ENCODE peak calls at places on chromosomes 16 and 17, in six cellular contexts. W, G, U, K, D and T are unnamed samples.

GRCh38 chr16:10009691-10010090 is 172.5 kb downstream of the GRIN2A start:
- DNase-seq in W (no peak), G (no peak), U (no peak), K (no peak), D (no peak), T (no peak)

GRCh38 chr16:72924487-72924886 is 123.4 kb downstream of the ZFHX3 start:
- DNase-seq in W (no peak), G (no peak), U (no peak), K (no peak), D (no peak), T (no peak)

GRCh38 chr16:1707193-1707790 is 1.3 kb downstream of the MAPK8IP3 start:
- DNase-seq in W (peak; percentile 43), G (no peak), U (peak; percentile 44), K (peak; percentile 25), D (no peak), T (no peak)

GRCh38 chr16:19677403-19677802 is 40.6 kb downstream of the KNOP1 start:
- DNase-seq in W (no peak), G (no peak), U (no peak), K (no peak), D (no peak), T (no peak)

GRCh38 chr16:65600629-65601028 is 478.8 kb upstream of the CDH11 start:
- DNase-seq in W (no peak), G (no peak), U (no peak), K (no peak), D (no peak), T (no peak)

GRCh38 chr17:1490643-1491405 is 1.7 kb downstream of the MYO1C start:
- DNase-seq in W (peak; percentile 52), G (peak; percentile 68), U (peak; percentile 78), K (peak; percentile 82), D (no peak), T (peak; percentile 56)

GRCh38 chr16:679808-680624 is at the start of gene STUB1:
- DNase-seq in W (peak; percentile 81), G (peak; percentile 89), U (peak; percentile 91), K (peak; percentile 97), D (peak; percentile 23), T (peak; percentile 94)

GRCh38 chr17:65406552-65406951 is 154.9 kb downstream of the AXIN2 start:
- DNase-seq in W (no peak), G (no peak), U (no peak), K (no peak), D (no peak), T (no peak)

GRCh38 chr16:48583075-48584065 is 26.6 kb downstream of the N4BP1 start:
- DNase-seq in W (no peak), G (no peak), U (no peak), K (no peak), D (peak; percentile 50), T (no peak)

GRCh38 chr17:46977348-46977747 is 1.7 kb downstream of the RPRML start:
- DNase-seq in W (peak; percentile 40), G (peak; percentile 39), U (peak; percentile 72), K (peak; percentile 84), D (no peak), T (peak; percentile 74)

GRCh38 chr17:49028271-49028670 is 31.1 kb downstream of the IGF2BP1 start:
- DNase-seq in W (no peak), G (no peak), U (no peak), K (no peak), D (no peak), T (no peak)

GRCh38 chr17:37743612-37743874 is 1.3 kb downstream of the HNF1B start:
- DNase-seq in W (no peak), G (peak; percentile 57), U (no peak), K (no peak), D (no peak), T (peak; percentile 30)

GRCh38 chr16:1127971-1128715 is 24.8 kb upstream of the CACNA1H start:
- DNase-seq in W (no peak), G (no peak), U (no peak), K (no peak), D (no peak), T (no peak)

GRCh38 chr16:13189250-13189649 is 287.9 kb downstream of the SHISA9 start:
- DNase-seq in W (no peak), G (no peak), U (no peak), K (no peak), D (no peak), T (no peak)

GRCh38 chr16:13193721-13194120 is 292.3 kb downstream of the SHISA9 start:
- DNase-seq in W (no peak), G (no peak), U (no peak), K (no peak), D (no peak), T (no peak)

GRCh38 chr16:13194766-13195165 is 293.4 kb downstream of the SHISA9 start:
- DNase-seq in W (no peak), G (no peak), U (no peak), K (no peak), D (no peak), T (no peak)
- TF ChIP-seq CTCF in W (no peak), G (no peak), U (no peak), K (no peak), D (no peak), T (no peak)

GRCh38 chr16:80277182-80277581 is 263.6 kb upstream of the DYNLRB2 start:
- DNase-seq in W (no peak), G (no peak), U (no peak), K (peak; percentile 63), D (no peak), T (no peak)
- TF ChIP-seq CTCF in W (no peak), G (no peak), U (no peak), K (no peak), D (no peak), T (no peak)

GRCh38 chr16:84503751-84504395 is 586 bp downstream of the MEAK7 start:
- DNase-seq in W (peak; percentile 47), G (no peak), U (no peak), K (peak; percentile 11), D (no peak), T (no peak)

GRCh38 chr16:84502581-84502980 is 1.9 kb downstream of the MEAK7 start:
- DNase-seq in W (peak; percentile 63), G (no peak), U (no peak), K (peak; percentile 2), D (no peak), T (no peak)

GRCh38 chr16:84500531-84500930 is 3.9 kb downstream of the MEAK7 start:
- DNase-seq in W (no peak), G (no peak), U (no peak), K (no peak), D (no peak), T (no peak)

GRCh38 chr16:84501077-84501735 is 3.3 kb downstream of the MEAK7 start:
- DNase-seq in W (peak; percentile 96), G (no peak), U (no peak), K (no peak), D (no peak), T (no peak)

GRCh38 chr16:84502075-84502474 is 2.4 kb downstream of the MEAK7 start:
- DNase-seq in W (peak; percentile 99), G (no peak), U (no peak), K (no peak), D (no peak), T (no peak)
- TF ChIP-seq CTCF in W (no peak), G (no peak), U (no peak), K (no peak), D (no peak), T (no peak)

DNA sequence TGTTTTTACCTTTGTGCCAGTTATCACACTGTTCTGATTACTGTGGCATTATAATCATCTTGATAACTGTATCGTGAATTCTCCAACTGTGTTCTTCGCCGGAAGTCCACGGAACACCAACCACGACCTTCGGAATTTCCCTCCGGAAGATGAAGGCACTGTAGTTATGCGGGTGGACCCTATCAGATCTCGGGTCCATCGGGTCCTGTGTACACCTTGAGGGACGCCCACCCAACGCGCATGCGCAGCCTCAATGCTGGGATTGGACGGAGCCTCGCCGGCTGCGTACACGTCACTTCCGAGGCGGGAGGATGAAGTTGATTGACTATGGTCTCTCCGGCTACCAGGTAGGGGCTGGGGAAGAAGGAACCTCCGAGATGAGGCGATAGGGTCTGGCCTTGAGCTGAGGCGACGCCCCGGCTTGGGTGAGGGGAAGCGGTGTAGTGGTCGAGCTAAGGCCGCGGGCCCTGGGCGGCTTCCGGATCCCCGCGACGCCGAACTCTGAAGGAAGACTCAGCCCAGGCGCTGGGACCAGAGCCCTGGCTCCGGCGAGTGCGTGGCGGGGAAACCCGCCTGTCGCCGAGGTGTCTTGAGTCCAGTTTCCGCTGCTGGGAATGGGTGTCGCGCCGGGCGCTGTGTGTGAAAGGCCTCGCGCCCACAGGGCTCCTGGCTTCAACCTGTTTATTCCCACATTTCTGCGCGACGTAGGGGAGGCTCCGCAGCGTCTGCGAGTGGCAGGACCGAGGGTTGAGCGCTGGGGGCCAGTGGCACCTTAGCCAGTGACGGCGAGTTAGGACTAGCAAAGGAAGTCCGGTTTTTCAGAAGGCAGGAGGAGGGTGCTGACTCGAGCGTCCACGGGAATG is at the start of gene DHRS7B:
- DNase-seq in W (peak; percentile 98), G (peak; percentile 98), U (peak; percentile 98), K (peak; percentile 99), D (peak; percentile 51), T (peak; percentile 94)
- TF ChIP-seq CTCF in W (no peak), G (no peak), U (peak; percentile 16), K (no peak), D (peak; percentile 14), T (no peak)

GRCh38 chr17:73952136-73952497 is 251.4 kb upstream of the RPL38 start:
- DNase-seq in W (no peak), G (no peak), U (no peak), K (no peak), D (no peak), T (peak; percentile 40)

GRCh38 chr17:73953206-73954033 is 250.1 kb upstream of the RPL38 start:
- DNase-seq in W (no peak), G (no peak), U (no peak), K (no peak), D (no peak), T (no peak)

GRCh38 chr17:73950515-73950914 is 253.0 kb upstream of the RPL38 start:
- DNase-seq in W (no peak), G (peak; percentile 21), U (no peak), K (no peak), D (no peak), T (no peak)

GRCh38 chr17:73954981-73955380 is 248.5 kb upstream of the RPL38 start:
- DNase-seq in W (no peak), G (peak; percentile 45), U (no peak), K (no peak), D (no peak), T (no peak)

GRCh38 chr17:73952498-73953205 is 250.8 kb upstream of the RPL38 start:
- DNase-seq in W (no peak), G (peak; percentile 36), U (no peak), K (peak; percentile 65), D (no peak), T (peak; percentile 58)
- TF ChIP-seq CTCF in W (no peak), G (no peak), U (peak; percentile 55), K (peak; percentile 28), D (no peak), T (peak; percentile 25)

GRCh38 chr17:10171057-10171456 is 27.3 kb downstream of the GAS7 start:
- DNase-seq in W (no peak), G (no peak), U (no peak), K (no peak), D (no peak), T (no peak)

GRCh38 chr17:10172241-10172741 is 26.1 kb downstream of the GAS7 start:
- DNase-seq in W (no peak), G (no peak), U (no peak), K (no peak), D (no peak), T (no peak)

GRCh38 chr17:10172778-10173177 is 25.6 kb downstream of the GAS7 start:
- DNase-seq in W (no peak), G (no peak), U (no peak), K (no peak), D (no peak), T (no peak)

GRCh38 chr17:10170233-10170632 is 28.2 kb downstream of the GAS7 start:
- DNase-seq in W (no peak), G (no peak), U (no peak), K (no peak), D (no peak), T (no peak)

GRCh38 chr17:10171581-10171981 is 26.8 kb downstream of the GAS7 start:
- DNase-seq in W (no peak), G (no peak), U (no peak), K (no peak), D (no peak), T (no peak)
- TF ChIP-seq CTCF in W (no peak), G (no peak), U (no peak), K (no peak), D (no peak), T (no peak)